ENCODE peak calls at places on chromosomes 13 and 19, in six cellular contexts. G is neural progenitor cell, B is stomach, K is PC-3, U is suprapubic skin, R is nephron progenitor cell. H is an unnamed sample.

GRCh38 chr13:98466634-98467236 is 110.2 kb downstream of the STK24 start:
- DNase-seq in B (no peak), U (no peak), R (peak), G (peak), K (peak), H (peak)

GRCh38 chr19:23916991-23917390 is 2.3 kb downstream of the ZNF726 start:
- DNase-seq in B (no peak), U (no peak), G (no peak), R (no peak), K (peak), H (peak)

GRCh38 chr19:21698215-21698614 is 69.2 kb downstream of the ZNF100 start:
- DNase-seq in G (peak), B (no peak), K (peak), U (no peak), R (no peak), H (peak)

GRCh38 chr19:18408053-18408476 is 10.6 kb upstream of the LRRC25 start:
- DNase-seq in U (no peak), G (peak), R (peak), B (peak), K (peak), H (no peak)

GRCh38 chr19:33064778-33065550 is at the start of gene RHPN2:
- DNase-seq in G (peak), K (peak), U (peak), B (peak), R (peak), H (peak)

GRCh38 chr13:34941835-34942731 is at the start of gene NBEA:
- DNase-seq in U (peak), B (peak), G (peak), K (peak), R (peak), H (peak)

GRCh38 chr19:1363599-1363998 is 20.1 kb upstream of the NDUFS7 start:
- DNase-seq in U (no peak), K (no peak), R (no peak), G (no peak), B (no peak), H (no peak)

GRCh38 chr19:33465834-33466233 is 55.8 kb downstream of the PEPD start:
- DNase-seq in G (no peak), U (no peak), B (no peak), R (no peak), K (no peak), H (no peak)

GRCh38 chr19:47581605-47582319 is 8.8 kb upstream of the ZNF541 start:
- DNase-seq in B (peak), G (no peak), R (no peak), K (peak), U (no peak), H (no peak)

GRCh38 chr13:27273658-27274425 is 3.2 kb downstream of the RASL11A start:
- DNase-seq in B (no peak), U (no peak), G (no peak), K (no peak), R (no peak), H (no peak)

GRCh38 chr13:47420568-47420967 is 523.7 kb upstream of the HTR2A start:
- DNase-seq in U (no peak), G (no peak), B (no peak), K (peak), R (no peak), H (peak)

GRCh38 chr19:47239152-47239551 is 8.2 kb upstream of the BBC3 start:
- DNase-seq in R (no peak), K (no peak), U (no peak), B (no peak), G (no peak), H (no peak)

GRCh38 chr13:19984430-19985218 is 26.1 kb downstream of the ZMYM2 start:
- DNase-seq in K (peak), U (no peak), R (no peak), G (peak), B (no peak), H (peak)

GRCh38 chr19:16442386-16443276 is 29.1 kb downstream of the EPS15L1 start:
- DNase-seq in B (peak), U (no peak), G (peak), K (no peak), R (no peak), H (no peak)

GRCh38 chr13:103161476-103161875 is 95.3 kb upstream of the SLC10A2 start:
- DNase-seq in U (no peak), R (no peak), B (no peak), K (no peak), G (no peak), H (no peak)

GRCh38 chr19:19385131-19385899 is 20.2 kb upstream of the GATAD2A start:
- DNase-seq in G (peak), U (peak), K (peak), B (peak), R (peak), H (peak)

GRCh38 chr13:95115525-95115924 is 185.7 kb downstream of the ABCC4 start:
- DNase-seq in G (no peak), K (peak), R (no peak), U (no peak), B (peak), H (no peak)

GRCh38 chr13:110528371-110528770 is 33.2 kb downstream of the RAB20 start:
- DNase-seq in R (no peak), G (no peak), U (no peak), B (no peak), K (no peak), H (no peak)

GRCh38 chr19:17209126-17210036 is 5.8 kb upstream of the USE1 start:
- DNase-seq in B (peak), R (peak), K (peak), U (no peak), G (peak), H (peak)

GRCh38 chr13:70339738-70340137 is 231.5 kb upstream of the KLHL1 start:
- DNase-seq in G (peak), B (peak), K (peak), R (peak), U (no peak), H (no peak)

GRCh38 chr13:51276684-51277083 is 54.5 kb downstream of the FAM124A start:
- DNase-seq in K (no peak), R (no peak), U (no peak), B (no peak), G (no peak), H (no peak)

GRCh38 chr19:40403262-40403984 is 9.8 kb downstream of the PRX start:
- DNase-seq in U (peak), R (peak), K (peak), B (peak), G (peak), H (peak)

GRCh38 chr13:48600374-48601364 is 53.1 kb upstream of the CYSLTR2 start:
- DNase-seq in B (no peak), G (no peak), K (peak), R (no peak), U (no peak), H (no peak)

GRCh38 chr13:44648392-44649117 is 72.4 kb upstream of the TSC22D1 start:
- DNase-seq in B (no peak), K (peak), R (no peak), U (no peak), G (no peak), H (no peak)

GRCh38 chr13:113584870-113585671 is 518 bp downstream of the TFDP1 start:
- DNase-seq in B (peak), G (peak), R (peak), K (peak), U (peak), H (no peak)

GRCh38 chr19:3243851-3244700 is 19.6 kb downstream of the CELF5 start:
- DNase-seq in R (peak), K (peak), B (peak), G (peak), U (no peak), H (peak)

GRCh38 chr13:108915095-108915633 is 285.8 kb downstream of the MYO16 start:
- DNase-seq in K (peak), B (no peak), R (no peak), U (no peak), G (no peak), H (peak)

GRCh38 chr13:50531917-50532899 is 311.3 kb downstream of the DLEU7 start:
- DNase-seq in K (peak), U (no peak), R (no peak), G (no peak), B (no peak), H (peak)

GRCh38 chr13:35979378-35979911 is 151.7 kb downstream of the DCLK1 start:
- DNase-seq in G (no peak), R (no peak), U (peak), B (peak), K (peak), H (peak)

GRCh38 chr19:10692673-10693264 is 8.5 kb upstream of the QTRT1 start:
- DNase-seq in K (no peak), B (no peak), R (no peak), U (no peak), G (no peak), H (no peak)

GRCh38 chr19:55173717-55174409 is 6.2 kb downstream of the SYT5 start:
- DNase-seq in B (peak), G (peak), R (peak), K (peak), U (no peak), H (peak)
- TF ChIP-seq CTCF in B (no peak), G (peak), R (no peak), K (no peak), U (no peak), H (peak)

GRCh38 chr19:54137913-54138776 is 583 bp downstream of the CNOT3 start:
- DNase-seq in R (peak), U (no peak), B (no peak), K (no peak), G (peak), H (no peak)
- TF ChIP-seq CTCF in R (peak), U (no peak), B (no peak), K (peak), G (peak), H (peak)

GRCh38 chr13:73792796-73793195 is 341.4 kb downstream of the KLF12 start:
- DNase-seq in U (no peak), B (no peak), G (no peak), K (no peak), R (no peak), H (no peak)
- TF ChIP-seq CTCF in U (no peak), B (no peak), G (no peak), K (no peak), R (no peak), H (no peak)

DNA sequence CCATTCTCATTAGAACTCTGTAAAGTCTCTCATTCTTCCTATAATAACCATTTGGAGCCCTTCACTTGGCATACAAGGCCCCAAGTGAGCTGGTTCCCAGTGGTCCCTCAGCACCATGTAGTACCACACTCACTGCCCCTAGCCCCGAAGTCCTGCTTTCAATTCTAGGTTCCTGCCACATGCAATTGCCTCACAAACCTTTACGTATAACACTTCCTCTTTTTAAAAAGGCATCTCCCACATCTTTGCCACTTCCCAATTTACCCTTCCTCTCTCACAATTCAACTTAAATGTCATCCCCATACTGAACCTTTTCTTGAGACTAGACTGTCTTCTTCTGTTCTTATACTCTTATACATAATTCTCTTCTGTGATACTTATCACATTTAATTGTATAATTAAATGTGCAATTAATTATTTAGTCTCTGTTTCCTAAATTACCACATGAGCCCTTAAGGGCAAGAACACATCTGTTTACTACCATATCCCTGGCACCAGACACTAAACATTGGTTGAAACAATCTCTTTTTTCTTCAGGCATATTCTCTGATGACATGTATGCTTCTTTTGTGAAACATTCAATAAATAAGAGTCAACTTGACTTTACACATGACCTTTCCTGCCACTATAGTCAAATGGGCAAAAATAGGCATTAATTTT is 304.0 kb downstream of the SPRY2 start:
- DNase-seq in G (no peak), K (no peak), U (no peak), B (no peak), R (no peak), H (no peak)
- TF ChIP-seq CTCF in G (no peak), K (no peak), U (no peak), B (no peak), R (no peak), H (no peak)

H was measured in HFFc6.